ENCODE peak calls at places on chromosome 15, in eight cellular contexts. V, L, D, T, A, S, U and M are unnamed samples.

GRCh38 chr15:64455951-64456350 is 4.4 kb upstream of the ZNF609 start:
- DNase-seq in T (no peak), D (no peak), V (no peak), S (peak; percentile 53), U (peak; percentile 29), L (no peak), A (no peak), M (no peak)

GRCh38 chr15:35737521-35737920 is 191.6 kb upstream of the DPH6 start:
- DNase-seq in V (no peak), T (peak; percentile 16), A (no peak), S (no peak), U (no peak), L (no peak), D (no peak), M (no peak)

GRCh38 chr15:52783929-52784798 is 6.0 kb downstream of the ONECUT1 start:
- DNase-seq in V (peak; percentile 55), A (peak; percentile 80), S (peak; percentile 27), L (no peak), D (no peak), U (no peak), T (no peak), M (no peak)

GRCh38 chr15:44738340-44738984 is 2.1 kb downstream of the TRIM69 start:
- DNase-seq in A (no peak), L (no peak), S (peak; percentile 78), V (peak; percentile 28), T (peak; percentile 59), U (no peak), D (no peak), M (peak; percentile 31)

GRCh38 chr15:33150993-33151392 is 43.5 kb downstream of the FMN1 start:
- DNase-seq in A (no peak), V (no peak), D (no peak), S (no peak), L (no peak), U (no peak), T (no peak), M (no peak)

GRCh38 chr15:52082197-52083036 is 30.2 kb downstream of the BCL2L10 start:
- DNase-seq in A (no peak), D (no peak), V (no peak), U (no peak), T (no peak), L (no peak), S (peak; percentile 59), M (no peak)

GRCh38 chr15:62896969-62897486 is 145.5 kb upstream of the TPM1 start:
- DNase-seq in T (peak; percentile 98), D (peak; percentile 93), L (peak; percentile 85), S (peak; percentile 98), U (peak; percentile 86), A (no peak), V (peak; percentile 90), M (peak; percentile 28)

GRCh38 chr15:92881570-92881837 is 18.6 kb upstream of the CHD2 start:
- DNase-seq in D (no peak), U (no peak), T (no peak), S (no peak), L (no peak), V (no peak), A (no peak), M (no peak)

GRCh38 chr15:82177291-82178010 is 85.1 kb downstream of the EFL1 start:
- DNase-seq in T (peak; percentile 42), V (no peak), U (no peak), D (no peak), S (peak; percentile 66), A (no peak), L (no peak), M (no peak)

GRCh38 chr15:90870354-90871096 is 2.1 kb downstream of the FURIN start:
- DNase-seq in L (no peak), V (no peak), T (no peak), D (no peak), U (peak; percentile 36), A (peak; percentile 52), S (peak; percentile 31), M (no peak)

GRCh38 chr15:100943074-100943473 is 23.9 kb downstream of the LRRK1 start:
- DNase-seq in V (no peak), T (no peak), U (no peak), L (no peak), D (no peak), A (no peak), S (peak; percentile 14), M (no peak)

GRCh38 chr15:87527875-87528274 is 728.7 kb downstream of the NTRK3 start:
- DNase-seq in T (no peak), S (no peak), A (no peak), U (no peak), V (no peak), L (no peak), D (no peak), M (no peak)

GRCh38 chr15:40372966-40373365 is 9.6 kb upstream of the KNSTRN start:
- DNase-seq in T (no peak), A (no peak), D (no peak), U (no peak), L (no peak), V (no peak), S (no peak), M (no peak)

DNA sequence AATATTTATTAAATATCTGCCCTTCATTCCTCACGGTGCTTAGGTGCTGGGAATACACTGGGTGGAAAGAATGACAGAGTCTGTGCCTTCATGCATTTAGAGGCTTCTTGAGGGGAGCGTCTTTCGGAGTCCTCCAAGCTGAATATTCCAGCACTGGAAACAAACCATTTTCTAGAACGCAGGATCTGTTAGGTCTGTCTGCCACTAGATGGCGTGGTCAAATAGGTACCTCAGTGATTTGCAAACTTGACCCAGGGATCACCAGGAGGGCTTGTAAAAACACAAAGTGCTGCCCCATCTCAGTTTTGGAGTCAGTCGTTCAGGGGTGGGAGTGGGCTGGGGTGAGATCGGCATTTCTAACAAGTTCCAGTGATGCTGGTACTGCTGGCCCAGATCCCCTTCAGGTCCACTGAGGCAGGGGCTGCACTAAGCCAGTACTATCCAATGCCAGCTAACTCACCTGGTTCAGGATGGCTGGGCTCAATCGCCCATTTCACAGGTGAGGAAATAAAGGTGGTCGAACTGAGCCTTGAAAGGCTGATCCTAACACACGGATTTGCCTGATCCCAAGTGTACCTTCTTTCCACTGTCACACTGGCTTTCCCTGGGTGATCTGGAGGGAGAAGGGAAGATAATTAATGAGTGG is 14.8 kb downstream of the ARNT2 start:
- DNase-seq in U (no peak), S (peak; percentile 72), A (no peak), L (no peak), V (peak; percentile 72), T (peak; percentile 31), D (no peak), M (peak; percentile 23)
- TF ChIP-seq CTCF in U (peak; percentile 47), S (peak; percentile 86), A (peak; percentile 77), L (peak; percentile 62), V (peak; percentile 63), T (peak; percentile 85), D (peak; percentile 28), M (peak; percentile 86)

GRCh38 chr15:29262738-29263137 is 6.9 kb downstream of the NSMCE3 start:
- DNase-seq in T (no peak), V (no peak), D (no peak), U (no peak), A (no peak), S (no peak), L (no peak), M (no peak)

GRCh38 chr15:29260896-29261295 is 8.7 kb downstream of the NSMCE3 start:
- DNase-seq in L (no peak), A (no peak), S (no peak), D (no peak), T (no peak), V (no peak), U (no peak), M (no peak)

GRCh38 chr15:29263289-29263688 is 6.3 kb downstream of the NSMCE3 start:
- DNase-seq in T (no peak), L (no peak), U (no peak), A (no peak), D (no peak), V (no peak), S (no peak), M (no peak)

GRCh38 chr15:29259233-29259632 is 10.4 kb downstream of the NSMCE3 start:
- DNase-seq in L (no peak), V (no peak), D (no peak), S (no peak), A (no peak), U (no peak), T (no peak), M (no peak)
- TF ChIP-seq CTCF in L (no peak), V (no peak), D (no peak), S (no peak), A (peak; percentile 45), U (no peak), T (no peak), M (peak; percentile 6)

DNA sequence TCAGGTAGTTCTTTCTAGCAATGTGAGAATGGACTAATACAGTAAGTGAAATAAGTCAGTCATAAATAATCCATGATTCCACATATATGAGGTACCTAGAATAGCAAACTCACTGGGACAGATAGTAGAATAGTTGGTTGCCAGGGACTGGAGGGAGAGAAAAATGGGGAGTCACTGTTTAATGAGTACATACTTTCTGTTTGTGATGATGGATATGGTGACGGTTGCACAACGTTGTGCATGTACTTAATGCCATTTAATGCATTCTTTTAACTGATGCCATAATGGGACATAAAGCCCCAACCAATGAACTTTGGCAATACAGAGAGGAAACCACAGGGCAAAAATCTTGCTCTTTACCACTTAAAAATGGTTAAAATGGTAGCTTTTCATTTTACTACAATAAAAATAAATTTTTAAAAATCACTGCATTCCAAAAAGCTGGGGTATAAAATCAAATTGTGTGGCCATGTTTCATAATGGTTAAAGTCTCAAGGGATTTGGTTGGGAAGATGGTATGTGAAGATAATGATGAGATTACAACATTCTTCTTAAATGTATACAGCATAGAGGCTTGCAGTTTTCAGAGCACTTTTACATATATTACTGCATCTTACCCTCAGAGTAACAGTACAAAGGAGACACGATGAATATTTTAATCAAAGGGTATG is 45.2 kb downstream of the ADAM10 start:
- DNase-seq in A (no peak), V (no peak), L (no peak), S (peak; percentile 39), T (peak; percentile 5), U (no peak), D (no peak), M (no peak)
- TF ChIP-seq CTCF in A (no peak), V (no peak), L (no peak), S (no peak), T (no peak), U (no peak), D (no peak), M (no peak)

DNA sequence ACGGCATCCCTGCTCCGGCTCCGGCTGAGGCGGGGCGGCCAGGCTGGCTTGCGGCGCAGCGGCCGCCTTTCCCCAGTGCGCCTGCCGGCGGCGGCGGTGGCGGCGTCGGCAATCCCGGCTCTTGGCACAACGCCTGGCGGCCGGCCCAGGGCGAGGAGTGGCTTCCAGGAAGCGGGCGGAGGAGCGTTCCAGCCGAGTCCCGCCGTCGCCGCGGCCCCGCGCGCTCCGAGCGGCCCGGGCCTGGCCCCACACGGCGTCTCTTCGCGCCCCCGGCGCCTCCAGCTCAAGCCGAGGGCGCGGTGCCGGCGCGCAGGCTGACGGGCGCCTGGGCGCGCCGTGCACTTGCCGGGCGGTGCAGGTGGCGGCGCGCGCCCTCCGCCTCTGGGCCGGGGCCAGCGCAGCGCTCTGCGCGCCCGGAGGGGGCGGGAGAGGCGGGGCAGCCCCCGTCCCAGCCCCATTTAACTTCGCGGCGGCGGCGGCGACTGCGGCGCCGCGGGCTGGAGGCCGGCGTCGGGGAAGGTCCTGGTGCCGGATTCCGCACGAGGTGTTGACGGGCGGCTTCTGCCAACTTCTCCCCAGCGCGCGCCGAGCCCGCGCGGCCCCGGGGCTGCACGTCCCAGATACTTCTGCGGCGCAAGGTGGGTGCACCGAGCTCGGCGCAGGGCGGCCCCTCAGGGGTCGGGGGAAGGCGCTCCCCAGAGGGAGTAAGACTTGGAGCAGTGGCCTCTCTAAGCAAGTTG is at the start of gene ADAMTSL3:
- DNase-seq in L (peak; percentile 83), D (peak; percentile 63), U (peak; percentile 71), A (peak; percentile 69), S (peak; percentile 78), T (no peak), V (peak; percentile 77), M (no peak)
- TF ChIP-seq CTCF in L (no peak), D (no peak), U (no peak), A (peak; percentile 8), S (no peak), T (no peak), V (no peak), M (no peak)